ENCODE peak calls at places on chromosomes 2 and 18, in nine cellular contexts. C, B, G, O, H, X, L, P and Z are unnamed samples.

GRCh38 chr2:137938204-137938603 is 26.1 kb upstream of the HNMT start:
- DNase-seq in C (no peak), B (no peak), G (no peak), O (no peak), H (no peak), X (no peak), L (no peak), P (no peak), Z (no peak)

GRCh38 chr2:60558536-60558935 is 5.1 kb upstream of the BCL11A start:
- DNase-seq in C (no peak), B (no peak), G (no peak), O (no peak), H (no peak), X (no peak), L (no peak), P (no peak), Z (no peak)

GRCh38 chr2:175726213-175726612 is 275.9 kb downstream of the LNPK start:
- DNase-seq in C (no peak), B (no peak), G (no peak), O (no peak), H (no peak), X (no peak), L (no peak), P (no peak), Z (no peak)

GRCh38 chr2:149465873-149466272 is 121.7 kb downstream of the MMADHC start:
- DNase-seq in C (no peak), B (no peak), G (no peak), O (no peak), H (no peak), X (no peak), L (no peak), P (no peak), Z (no peak)

GRCh38 chr2:28986429-28986828 is 5.3 kb downstream of the TOGARAM2 start:
- DNase-seq in C (no peak), B (peak), G (no peak), O (no peak), H (no peak), X (no peak), L (no peak), P (no peak), Z (no peak)

GRCh38 chr2:205261631-205262030 is 420.7 kb upstream of the NRP2 start:
- DNase-seq in C (no peak), B (no peak), G (no peak), O (no peak), H (no peak), X (no peak), L (no peak), P (no peak), Z (no peak)

GRCh38 chr2:79105259-79105658 is 15.0 kb upstream of the REG1A start:
- DNase-seq in C (no peak), B (no peak), G (no peak), O (no peak), H (no peak), X (no peak), L (no peak), P (no peak), Z (no peak)

GRCh38 chr2:221614274-221614673 is 42.2 kb upstream of the EPHA4 start:
- DNase-seq in C (no peak), B (no peak), G (no peak), O (no peak), H (no peak), X (no peak), L (no peak), P (no peak), Z (no peak)

GRCh38 chr18:8904316-8904715 is 198.2 kb upstream of the NDUFV2 start:
- DNase-seq in C (no peak), B (no peak), G (no peak), O (no peak), H (no peak), X (no peak), L (no peak), P (no peak), Z (no peak)

GRCh38 chr2:75340560-75340959 is 141.2 kb upstream of the TACR1 start:
- DNase-seq in C (no peak), B (no peak), G (no peak), O (no peak), H (no peak), X (no peak), L (no peak), P (no peak), Z (no peak)

GRCh38 chr2:16475581-16475980 is 190.1 kb downstream of the CYRIA start:
- DNase-seq in C (no peak), B (no peak), G (no peak), O (no peak), H (no peak), X (no peak), L (no peak), P (no peak), Z (no peak)

GRCh38 chr2:40131061-40131704 is 320.7 kb downstream of the SLC8A1 start:
- DNase-seq in C (no peak), B (no peak), G (no peak), O (no peak), H (no peak), X (no peak), L (no peak), P (no peak), Z (no peak)

GRCh38 chr2:83587309-83587708 is 871.8 kb downstream of the SUCLG1 start:
- DNase-seq in C (no peak), B (no peak), G (no peak), O (no peak), H (no peak), X (no peak), L (no peak), P (no peak), Z (no peak)

GRCh38 chr18:57080479-57080878 is 66.4 kb upstream of the BOD1L2 start:
- DNase-seq in C (no peak), B (no peak), G (no peak), O (no peak), H (no peak), X (no peak), L (no peak), P (no peak), Z (no peak)

GRCh38 chr2:72887032-72887835 is at the start of gene SPR:
- DNase-seq in C (peak), B (peak), G (peak), O (peak), H (peak), X (peak), L (peak), P (peak), Z (peak)

GRCh38 chr2:16064719-16065118 is 124.4 kb downstream of the MYCN start:
- DNase-seq in C (no peak), B (no peak), G (no peak), O (no peak), H (no peak), X (no peak), L (no peak), P (no peak), Z (no peak)

GRCh38 chr2:197804049-197804757 is at the start of gene PLCL1:
- DNase-seq in C (peak), B (peak), G (peak), O (peak), H (peak), X (peak), L (peak), P (peak), Z (peak)

GRCh38 chr2:72579595-72580180 is 246.1 kb downstream of the EXOC6B start:
- DNase-seq in C (no peak), B (no peak), G (peak), O (no peak), H (no peak), X (peak), L (no peak), P (no peak), Z (peak)

GRCh38 chr2:61015971-61016370 is 1.5 kb upstream of the PEX13 start:
- DNase-seq in C (no peak), B (no peak), G (no peak), O (no peak), H (no peak), X (peak), L (no peak), P (no peak), Z (no peak)

GRCh38 chr2:77862120-77862519 is 339.9 kb upstream of the LRRTM4 start:
- DNase-seq in C (no peak), B (no peak), G (no peak), O (no peak), H (no peak), X (no peak), L (no peak), P (no peak), Z (no peak)

GRCh38 chr18:55713707-55714106 is 125.7 kb upstream of the TCF4 start:
- DNase-seq in C (no peak), B (no peak), G (no peak), O (no peak), H (no peak), X (no peak), L (no peak), P (no peak), Z (no peak)

GRCh38 chr18:57833441-57834101 is 30.5 kb upstream of the ATP8B1 start:
- DNase-seq in C (no peak), B (no peak), G (peak), O (peak), H (no peak), X (no peak), L (no peak), P (no peak), Z (peak)

GRCh38 chr2:101766871-101767739 is 69.6 kb downstream of the MAP4K4 start:
- DNase-seq in C (no peak), B (no peak), G (no peak), O (no peak), H (no peak), X (no peak), L (no peak), P (no peak), Z (no peak)

GRCh38 chr18:23542471-23542870 is 39.2 kb downstream of the RMC1 start:
- DNase-seq in C (no peak), B (no peak), G (no peak), O (no peak), H (no peak), X (no peak), L (no peak), P (no peak), Z (no peak)

GRCh38 chr18:9694952-9695495 is 13.1 kb upstream of the RAB31 start:
- DNase-seq in C (no peak), B (peak), G (no peak), O (no peak), H (no peak), X (no peak), L (no peak), P (no peak), Z (no peak)

GRCh38 chr2:8174641-8175257 is 507.1 kb upstream of the ID2 start:
- DNase-seq in C (no peak), B (no peak), G (no peak), O (no peak), H (no peak), X (no peak), L (no peak), P (no peak), Z (no peak)

GRCh38 chr2:202178342-202178958 is 59.9 kb downstream of the SUMO1 start:
- DNase-seq in C (peak), B (peak), G (peak), O (peak), H (peak), X (peak), L (peak), P (no peak), Z (peak)

GRCh38 chr2:181810823-181811695 is 80.5 kb upstream of the ITPRID2 start:
- DNase-seq in C (no peak), B (no peak), G (no peak), O (peak), H (no peak), X (peak), L (no peak), P (no peak), Z (no peak)

GRCh38 chr2:205524656-205525055 is 157.6 kb upstream of the NRP2 start:
- DNase-seq in C (no peak), B (no peak), G (no peak), O (peak), H (no peak), X (no peak), L (no peak), P (no peak), Z (no peak)

GRCh38 chr2:68441179-68441993 is 25.7 kb downstream of the FBXO48 start:
- DNase-seq in C (peak), B (peak), G (peak), O (peak), H (peak), X (peak), L (peak), P (peak), Z (peak)
- TF ChIP-seq CTCF in C (peak), B (peak), G (peak), O (peak), H (peak), X (peak), L (peak), P (peak), Z (peak)

DNA sequence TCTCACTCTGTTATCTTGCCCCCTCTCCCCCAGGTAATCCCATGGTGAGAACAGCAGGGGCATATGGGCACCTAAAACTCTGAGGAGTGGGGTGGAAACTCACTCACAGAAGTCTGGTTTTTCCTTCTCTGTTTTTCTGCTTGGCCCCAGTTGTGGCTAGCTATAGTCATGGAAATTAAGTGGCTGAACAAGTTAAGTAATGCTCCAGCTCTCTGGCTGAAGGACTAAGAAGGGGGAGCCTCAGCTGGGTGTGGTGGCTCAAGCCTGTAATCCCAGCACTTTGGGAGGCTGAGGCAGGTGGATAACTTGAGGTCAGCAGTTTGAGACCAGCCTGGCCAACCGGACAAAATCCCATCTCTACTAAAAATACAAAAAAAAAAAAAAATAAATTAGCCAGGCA is 261.0 kb downstream of the TPGS2 start:
- DNase-seq in C (no peak), B (no peak), G (no peak), O (no peak), H (no peak), X (no peak), L (no peak), P (no peak), Z (no peak)
- TF ChIP-seq CTCF in C (no peak), B (no peak), G (no peak), O (no peak), H (no peak), X (no peak), L (no peak), P (no peak), Z (no peak)

GRCh38 chr18:32243358-32243757 is 53.5 kb downstream of the MEP1B start:
- DNase-seq in C (no peak), B (no peak), G (no peak), O (no peak), H (no peak), X (no peak), L (no peak), P (no peak), Z (no peak)

GRCh38 chr18:32237024-32237423 is 47.2 kb downstream of the MEP1B start:
- DNase-seq in C (no peak), B (no peak), G (no peak), O (no peak), H (no peak), X (no peak), L (no peak), P (no peak), Z (no peak)

GRCh38 chr18:32244863-32245262 is 55.0 kb downstream of the MEP1B start:
- DNase-seq in C (no peak), B (no peak), G (no peak), O (no peak), H (no peak), X (no peak), L (no peak), P (no peak), Z (no peak)

GRCh38 chr18:32238635-32239268 is 48.9 kb downstream of the MEP1B start:
- DNase-seq in C (no peak), B (no peak), G (no peak), O (no peak), H (no peak), X (no peak), L (no peak), P (no peak), Z (no peak)

GRCh38 chr18:32242395-32242794 is 52.6 kb downstream of the MEP1B start:
- DNase-seq in C (no peak), B (no peak), G (no peak), O (no peak), H (no peak), X (no peak), L (no peak), P (no peak), Z (no peak)
- TF ChIP-seq CTCF in C (no peak), B (no peak), G (no peak), O (no peak), H (peak), X (no peak), L (no peak), P (no peak), Z (no peak)

GRCh38 chr18:21916594-21916993 is 176.0 kb downstream of the MIB1 start:
- DNase-seq in C (no peak), B (no peak), G (no peak), O (no peak), H (no peak), X (no peak), L (no peak), P (no peak), Z (no peak)

GRCh38 chr18:21912339-21913239 is 172.0 kb downstream of the MIB1 start:
- DNase-seq in C (no peak), B (no peak), G (no peak), O (peak), H (no peak), X (peak), L (no peak), P (no peak), Z (no peak)

GRCh38 chr18:21915546-21915945 is 175.0 kb downstream of the MIB1 start:
- DNase-seq in C (no peak), B (no peak), G (no peak), O (no peak), H (no peak), X (no peak), L (no peak), P (no peak), Z (no peak)

GRCh38 chr18:21911551-21911950 is 171.0 kb downstream of the MIB1 start:
- DNase-seq in C (no peak), B (no peak), G (peak), O (no peak), H (no peak), X (no peak), L (no peak), P (no peak), Z (peak)

DNA sequence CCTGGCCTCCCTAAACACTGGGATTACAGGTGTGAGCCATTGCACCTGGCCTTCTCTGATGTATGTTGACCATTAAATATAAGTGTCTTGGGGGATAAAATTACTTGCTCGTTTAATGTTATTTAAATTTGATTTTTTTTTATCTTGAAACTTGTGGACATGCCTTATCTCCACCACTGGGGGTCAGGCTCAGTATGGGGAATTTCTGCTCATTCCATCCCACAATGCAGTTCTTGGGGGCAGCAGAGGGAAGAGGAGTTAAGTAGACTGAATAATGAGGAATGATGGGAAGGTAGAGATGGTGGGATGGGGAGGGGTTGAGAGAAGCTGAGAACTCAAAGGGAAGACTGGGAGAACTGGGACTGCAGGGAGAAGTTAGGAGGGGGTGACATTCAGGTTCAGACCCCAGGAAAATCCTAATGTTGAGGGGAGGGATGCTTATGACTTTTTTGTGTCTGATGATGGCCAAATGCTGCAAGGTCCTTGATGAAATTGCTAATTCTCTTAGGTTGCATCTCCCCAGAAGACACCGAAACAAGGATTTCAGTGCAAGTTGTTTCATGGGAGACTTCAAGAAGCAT is 174.2 kb downstream of the MIB1 start:
- DNase-seq in C (no peak), B (no peak), G (no peak), O (peak), H (no peak), X (no peak), L (peak), P (no peak), Z (no peak)
- TF ChIP-seq CTCF in C (peak), B (peak), G (peak), O (peak), H (peak), X (peak), L (peak), P (peak), Z (peak)

DNA sequence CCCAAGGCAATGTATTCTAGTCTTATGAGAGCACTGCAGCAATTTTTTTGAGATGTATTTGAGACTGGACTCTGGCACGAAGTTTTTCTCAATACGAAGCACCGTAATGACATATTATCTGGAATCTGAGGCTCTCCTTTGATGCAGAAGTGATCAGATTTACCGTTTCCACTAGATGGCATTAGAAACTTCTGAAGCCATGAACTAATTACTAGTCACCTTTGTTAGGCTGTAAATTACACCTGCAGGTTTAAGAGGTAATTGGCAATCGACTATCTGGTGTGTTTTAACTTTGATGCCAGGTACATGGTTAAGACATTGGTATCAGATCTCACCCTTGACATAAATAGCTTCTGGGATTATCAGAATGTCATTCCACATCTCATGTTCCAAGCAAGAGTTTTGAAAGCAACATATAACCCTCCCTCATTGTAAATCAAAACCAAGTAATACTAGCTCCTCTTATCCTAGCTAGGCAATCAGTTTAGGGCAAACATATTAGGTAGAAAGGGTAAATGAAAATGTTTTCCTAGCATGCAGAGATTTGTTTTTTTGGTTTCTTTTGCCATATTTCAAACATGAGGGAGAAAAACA is 254.6 kb upstream of the SPRED2 start:
- DNase-seq in C (no peak), B (no peak), G (no peak), O (no peak), H (no peak), X (no peak), L (no peak), P (no peak), Z (no peak)
- TF ChIP-seq CTCF in C (no peak), B (no peak), G (no peak), O (no peak), H (no peak), X (peak), L (peak), P (no peak), Z (no peak)

DNA sequence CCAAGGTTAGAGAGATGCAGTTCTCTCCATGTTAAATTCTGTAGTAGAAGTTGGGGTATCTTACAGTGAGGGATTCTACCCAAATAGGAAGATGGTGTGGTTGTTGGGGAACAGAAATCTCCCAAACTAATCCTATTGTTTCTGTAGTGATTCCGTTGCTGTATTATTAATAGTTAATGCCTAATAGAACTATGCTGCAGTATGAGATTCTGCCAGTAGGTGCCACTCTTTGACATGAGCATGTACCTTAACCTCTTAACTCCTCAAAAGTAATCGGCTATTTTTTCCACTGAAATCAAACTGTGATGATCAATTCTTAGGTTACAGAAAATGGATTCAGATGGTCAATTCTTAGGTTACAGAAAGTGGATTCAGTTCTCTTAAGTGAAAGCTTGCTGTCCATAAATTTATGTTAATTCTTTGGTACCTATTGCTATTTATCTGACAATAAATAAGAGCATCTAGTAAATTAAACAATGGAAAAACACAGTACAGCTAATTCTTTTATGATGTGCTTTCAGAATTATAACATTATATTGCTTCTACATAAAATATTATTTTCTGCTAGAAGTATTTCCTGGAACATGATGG is 97.9 kb upstream of the DLX2 start:
- DNase-seq in C (no peak), B (no peak), G (no peak), O (peak), H (no peak), X (peak), L (no peak), P (no peak), Z (no peak)
- TF ChIP-seq CTCF in C (no peak), B (no peak), G (peak), O (peak), H (peak), X (peak), L (peak), P (peak), Z (no peak)

DNA sequence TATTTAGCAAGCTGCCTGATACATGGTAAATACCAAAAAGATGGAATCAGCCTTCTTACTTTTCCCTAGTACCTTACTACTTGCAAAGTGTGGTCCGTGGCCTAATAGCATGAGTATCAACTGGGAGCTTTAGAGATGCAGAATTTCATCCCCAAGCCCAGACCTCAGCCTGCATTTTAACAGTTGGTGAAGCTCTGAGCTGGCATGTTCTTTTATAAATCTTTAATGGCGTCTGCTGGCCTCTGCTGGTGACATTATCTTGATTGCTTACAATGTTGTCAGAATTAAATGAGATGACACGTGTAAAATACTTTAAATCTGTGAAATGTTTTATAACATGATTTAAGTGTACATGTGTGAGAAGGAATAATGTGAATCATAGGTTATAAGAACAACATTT is 115.1 kb upstream of the NOSTRIN start:
- DNase-seq in C (no peak), B (no peak), G (no peak), O (no peak), H (no peak), X (no peak), L (no peak), P (no peak), Z (no peak)
- TF ChIP-seq CTCF in C (no peak), B (no peak), G (peak), O (no peak), H (peak), X (peak), L (no peak), P (no peak), Z (no peak)